ENCODE peak calls at places on chromosomes 7 and 10, in six cellular contexts. B, O, E, U, M and A are unnamed samples.

GRCh38 chr10:84269773-84270172 is 24.9 kb downstream of the RGR start:
- DNase-seq in B (no peak), U (no peak), O (no peak), E (peak; percentile 82), M (no peak), A (peak; percentile 48)

GRCh38 chr7:157116762-157117161 is 22.0 kb upstream of the UBE3C start:
- DNase-seq in B (no peak), M (no peak), O (no peak), E (no peak), U (no peak), A (no peak)

GRCh38 chr10:71060636-71061426 is 151.5 kb upstream of the UNC5B start:
- DNase-seq in E (no peak), B (no peak), O (no peak), M (no peak), U (no peak), A (no peak)

GRCh38 chr10:33537066-33537465 is 202.6 kb upstream of the NRP1 start:
- DNase-seq in U (no peak), M (no peak), B (no peak), E (peak; percentile 9), O (no peak), A (no peak)

GRCh38 chr7:150958071-150958552 is 20.0 kb downstream of the KCNH2 start:
- DNase-seq in M (no peak), E (no peak), O (no peak), B (no peak), U (no peak), A (no peak)

GRCh38 chr7:17646181-17646956 is 293.9 kb downstream of the SNX13 start:
- DNase-seq in B (no peak), E (peak; percentile 45), O (no peak), M (no peak), U (no peak), A (no peak)

GRCh38 chr7:22499044-22499443 is 944 bp downstream of the STEAP1B start:
- DNase-seq in M (no peak), U (no peak), E (no peak), O (no peak), B (no peak), A (no peak)

GRCh38 chr10:43200538-43201390 is 62.5 kb downstream of the CSGALNACT2 start:
- DNase-seq in B (no peak), U (no peak), O (no peak), E (no peak), M (no peak), A (no peak)

GRCh38 chr10:25828475-25828874 is 105.6 kb upstream of the MYO3A start:
- DNase-seq in B (no peak), O (no peak), M (no peak), E (no peak), U (no peak), A (no peak)

GRCh38 chr10:58560068-58560467 is 47.4 kb downstream of the BICC1 start:
- DNase-seq in M (no peak), O (no peak), E (no peak), B (no peak), U (no peak), A (no peak)

GRCh38 chr10:13158401-13158800 is 3.0 kb upstream of the MCM10 start:
- DNase-seq in E (no peak), U (no peak), O (no peak), B (no peak), M (no peak), A (no peak)

GRCh38 chr7:5526190-5527037 is 102.8 kb upstream of the TNRC18 start:
- DNase-seq in M (no peak), B (no peak), U (peak; percentile 53), E (peak; percentile 79), O (peak; percentile 57), A (no peak)

GRCh38 chr10:46297406-46298204 is 10.8 kb downstream of the ANTXRL start:
- DNase-seq in O (no peak), U (no peak), B (no peak), E (no peak), M (no peak), A (no peak)

GRCh38 chr10:16612148-16612742 is 90.6 kb upstream of the C1QL3 start:
- DNase-seq in U (no peak), E (peak; percentile 34), M (no peak), B (no peak), O (peak; percentile 31), A (no peak)

GRCh38 chr10:16297652-16298051 is 139.2 kb upstream of the PTER start:
- DNase-seq in B (no peak), E (no peak), M (no peak), O (no peak), U (no peak), A (no peak)

GRCh38 chr7:45695249-45695995 is 121.3 kb downstream of the ADCY1 start:
- DNase-seq in U (no peak), M (peak; percentile 20), O (no peak), E (no peak), B (no peak), A (no peak)

GRCh38 chr10:105538933-105539332 is 897.8 kb downstream of the SORCS3 start:
- DNase-seq in U (no peak), M (no peak), E (no peak), O (no peak), B (no peak), A (no peak)

GRCh38 chr7:90111-91063 is 102.0 kb upstream of the FAM20C start:
- DNase-seq in O (no peak), B (no peak), M (no peak), E (peak; percentile 48), U (no peak), A (no peak)

GRCh38 chr10:42836096-42836495 is 53.5 kb downstream of the BMS1 start:
- DNase-seq in U (no peak), E (no peak), O (no peak), M (no peak), B (no peak), A (no peak)

GRCh38 chr7:138625084-138625848 is 75.9 kb downstream of the SVOPL start:
- DNase-seq in O (no peak), E (no peak), M (no peak), B (no peak), U (no peak), A (no peak)

GRCh38 chr10:43819464-43820225 is 171.0 kb upstream of the ZNF32 start:
- DNase-seq in M (no peak), U (no peak), E (no peak), B (no peak), O (no peak), A (no peak)

GRCh38 chr7:57381581-57381980 is 68.4 kb upstream of the ZNF716 start:
- DNase-seq in M (no peak), O (no peak), U (no peak), B (no peak), E (no peak), A (no peak)

GRCh38 chr10:61882621-61883375 is 18.7 kb upstream of the ARID5B start:
- DNase-seq in E (peak; percentile 79), U (no peak), B (no peak), M (no peak), O (no peak), A (no peak)

GRCh38 chr10:71864861-71865473 is 13.9 kb upstream of the PSAP start:
- DNase-seq in M (no peak), U (no peak), O (no peak), E (peak; percentile 80), B (no peak), A (peak; percentile 49)

GRCh38 chr7:93016085-93016471 is 101.7 kb downstream of the SAMD9 start:
- DNase-seq in U (no peak), E (peak; percentile 42), B (no peak), M (no peak), O (no peak), A (no peak)

GRCh38 chr7:155205368-155206285 is 92.1 kb upstream of the INSIG1 start:
- DNase-seq in E (peak; percentile 98), M (peak; percentile 84), U (peak; percentile 89), B (no peak), O (no peak), A (peak; percentile 39)

GRCh38 chr10:68135362-68135761 is 26.1 kb downstream of the MYPN start:
- DNase-seq in M (no peak), E (peak; percentile 60), B (no peak), U (no peak), O (no peak), A (no peak)

GRCh38 chr10:46787321-46787615 is 124.0 kb upstream of the PTPN20 start:
- DNase-seq in M (no peak), E (peak; percentile 60), U (no peak), O (peak; percentile 24), B (no peak), A (no peak)

GRCh38 chr10:125192005-125192404 is 31.6 kb upstream of the CTBP2 start:
- DNase-seq in U (no peak), M (no peak), O (no peak), E (no peak), B (no peak), A (no peak)

GRCh38 chr10:24951201-24952145 is 933 bp downstream of the PRTFDC1 start:
- DNase-seq in M (peak; percentile 44), B (peak; percentile 17), U (peak; percentile 42), E (peak; percentile 23), O (no peak), A (no peak)

GRCh38 chr7:157796846-157797245 is 460.0 kb downstream of the DNAJB6 start:
- DNase-seq in U (no peak), O (no peak), M (no peak), E (no peak), B (no peak), A (no peak)

GRCh38 chr10:116848032-116848911 is 1.0 kb upstream of the ENO4 start:
- DNase-seq in O (no peak), U (no peak), E (peak; percentile 62), B (no peak), M (no peak), A (no peak)

GRCh38 chr10:122120008-122120744 is 131.2 kb downstream of the TACC2 start:
- DNase-seq in O (no peak), B (no peak), E (no peak), U (no peak), M (no peak), A (no peak)

GRCh38 chr10:69800109-69800508 is 1.6 kb upstream of the COL13A1 start:
- DNase-seq in B (no peak), U (no peak), M (no peak), E (peak; percentile 77), O (peak; percentile 65), A (no peak)

GRCh38 chr10:28046579-28046978 is 47.7 kb upstream of the ODAD2 start:
- DNase-seq in O (no peak), B (no peak), U (no peak), E (no peak), M (no peak), A (no peak)

GRCh38 chr10:103693070-103693811 is 162.1 kb downstream of the SH3PXD2A start:
- DNase-seq in E (peak; percentile 18), O (no peak), U (no peak), M (no peak), B (peak; percentile 17), A (no peak)

GRCh38 chr7:13986208-13986607 is 3.3 kb downstream of the ETV1 start:
- DNase-seq in E (no peak), B (no peak), O (no peak), M (no peak), U (no peak), A (no peak)

GRCh38 chr10:95517536-95518454 is 43.4 kb downstream of the SORBS1 start:
- DNase-seq in O (peak; percentile 70), E (peak; percentile 8), B (no peak), M (peak; percentile 59), U (no peak), A (no peak)

GRCh38 chr7:150516956-150517355 is 2.3 kb downstream of the GIMAP7 start:
- DNase-seq in M (no peak), O (no peak), B (no peak), U (no peak), E (no peak), A (no peak)